ENCODE peak calls at places on chromosomes 12 and 14, in six cellular contexts. D, T, Y, J, Z and O are unnamed samples.

GRCh38 chr14:99543369-99543768 is 60.6 kb downstream of the CCDC85C start:
- DNase-seq in D (no peak), T (no peak), Y (no peak), J (no peak), Z (no peak), O (no peak)

GRCh38 chr12:132550014-132550802 is 60.2 kb downstream of the LRCOL1 start:
- DNase-seq in D (no peak), T (no peak), Y (no peak), J (no peak), Z (no peak), O (peak)

GRCh38 chr12:18275974-18276373 is 14.7 kb downstream of the PIK3C2G start:
- DNase-seq in D (peak), T (no peak), Y (no peak), J (peak), Z (peak), O (peak)

GRCh38 chr12:95949801-95950206 is 6.7 kb downstream of the AMDHD1 start:
- DNase-seq in D (no peak), T (no peak), Y (no peak), J (no peak), Z (no peak), O (no peak)

GRCh38 chr12:81627336-81628189 is 131.6 kb downstream of the PPFIA2 start:
- DNase-seq in D (peak), T (peak), Y (peak), J (peak), Z (peak), O (peak)

GRCh38 chr12:40827923-40828592 is 135.8 kb downstream of the CNTN1 start:
- DNase-seq in D (no peak), T (no peak), Y (no peak), J (no peak), Z (no peak), O (no peak)

GRCh38 chr12:55824726-55825125 is 4.7 kb downstream of the DNAJC14 start:
- DNase-seq in D (no peak), T (no peak), Y (no peak), J (no peak), Z (no peak), O (no peak)

GRCh38 chr14:33851931-33852330 is 98.9 kb downstream of the EGLN3 start:
- DNase-seq in D (no peak), T (no peak), Y (no peak), J (no peak), Z (no peak), O (no peak)

GRCh38 chr12:61188801-61189595 is 1071.2 kb upstream of the USP15 start:
- DNase-seq in D (no peak), T (no peak), Y (no peak), J (no peak), Z (no peak), O (no peak)

GRCh38 chr12:46208370-46208769 is 60.5 kb downstream of the SLC38A1 start:
- DNase-seq in D (no peak), T (peak), Y (no peak), J (no peak), Z (no peak), O (peak)

GRCh38 chr14:84420236-84420635 is 1109.7 kb upstream of the FLRT2 start:
- DNase-seq in D (peak), T (no peak), Y (no peak), J (no peak), Z (no peak), O (peak)

GRCh38 chr12:55972045-55972843 is 1.6 kb upstream of the RAB5B start:
- DNase-seq in D (peak), T (no peak), Y (no peak), J (peak), Z (peak), O (peak)

GRCh38 chr14:100374891-100375272 is 51.7 kb downstream of the SLC25A47 start:
- DNase-seq in D (no peak), T (no peak), Y (no peak), J (no peak), Z (no peak), O (no peak)

GRCh38 chr14:92683041-92683440 is 65.4 kb downstream of the LGMN start:
- DNase-seq in D (no peak), T (no peak), Y (no peak), J (no peak), Z (no peak), O (no peak)

GRCh38 chr12:160858-161257 is 53.1 kb downstream of the SLC6A12 start:
- DNase-seq in D (no peak), T (no peak), Y (no peak), J (no peak), Z (no peak), O (no peak)

GRCh38 chr14:99322731-99323599 is 51.0 kb upstream of the BCL11B start:
- DNase-seq in D (no peak), T (no peak), Y (no peak), J (no peak), Z (no peak), O (no peak)